ENCODE peak calls at places on chromosomes 3 and 15, in ten cellular contexts. Y, L, K, V, B, M, Q, D, R and F are unnamed samples.

GRCh38 chr15:25910832-25911231 is 47.7 kb upstream of the ATP10A start:
- DNase-seq in D (no peak), V (no peak), Y (no peak), M (no peak), B (no peak), K (no peak), R (no peak), Q (no peak), L (no peak), F (no peak)

GRCh38 chr3:120622870-120623718 is 27.0 kb downstream of the NDUFB4 start:
- DNase-seq in M (no peak), D (peak), K (no peak), V (no peak), L (peak), R (no peak), Y (no peak), B (peak), Q (peak), F (peak)

GRCh38 chr15:93035953-93036810 is 52.8 kb downstream of the RGMA start:
- DNase-seq in B (peak), L (no peak), Q (no peak), R (peak), D (peak), K (peak), Y (no peak), M (peak), V (peak), F (peak)

GRCh38 chr3:108219336-108219735 is 2.9 kb downstream of the IFT57 start:
- DNase-seq in D (no peak), V (no peak), K (no peak), M (no peak), L (no peak), B (no peak), Q (no peak), Y (no peak), R (no peak), F (no peak)

GRCh38 chr3:44114142-44114541 is 127.5 kb upstream of the TOPAZ1 start:
- DNase-seq in Q (no peak), K (peak), L (no peak), R (peak), D (peak), B (peak), Y (no peak), V (peak), M (peak), F (peak)

GRCh38 chr15:78061963-78062427 is 15.5 kb downstream of the TBC1D2B start:
- DNase-seq in D (peak), M (peak), K (no peak), R (no peak), V (no peak), Q (peak), L (peak), B (peak), Y (no peak), F (no peak)

GRCh38 chr3:106144051-106144450 is 275.2 kb upstream of the CBLB start:
- DNase-seq in B (no peak), V (no peak), Y (no peak), R (no peak), L (no peak), K (no peak), D (peak), Q (no peak), M (no peak), F (no peak)

GRCh38 chr15:85649372-85649771 is 145.4 kb downstream of the KLHL25 start:
- DNase-seq in V (no peak), D (peak), M (no peak), K (no peak), R (no peak), Q (peak), B (peak), L (peak), Y (no peak), F (no peak)

GRCh38 chr15:67023517-67024321 is 41.7 kb upstream of the SMAD3 start:
- DNase-seq in K (no peak), R (no peak), Y (no peak), B (no peak), M (no peak), L (no peak), Q (no peak), V (no peak), D (no peak), F (no peak)

GRCh38 chr15:66066439-66066838 is 187.1 kb downstream of the MEGF11 start:
- DNase-seq in Q (no peak), V (no peak), B (no peak), Y (no peak), L (no peak), D (no peak), K (no peak), M (no peak), R (no peak), F (peak)

GRCh38 chr15:99435138-99435695 is 130.6 kb upstream of the MEF2A start:
- DNase-seq in M (peak), V (peak), D (no peak), Y (peak), K (no peak), B (no peak), R (no peak), L (no peak), Q (no peak), F (peak)